ENCODE peak calls at places on chromosomes 12 and 14, in seven cellular contexts. W is H1; L is tibial artery; A is transverse colon; J is fibroblast of lung; Y is CD4-positive, alpha-beta memory T cell; R is ascending aorta. Q is an unnamed sample.
A peak's percentile ranks its signal among the peaks of the same experiment; 100 is the strongest.

GRCh38 chr12:12392428-12392827 is 35.5 kb downstream of the BORCS5 start:
- DNase-seq in W (no peak), R (no peak), A (no peak), Y (no peak), J (no peak), L (no peak), Q (no peak)

GRCh38 chr12:48618541-48618940 is 48.7 kb upstream of the LALBA start:
- DNase-seq in W (peak; percentile 47), J (peak; percentile 54), Y (peak; percentile 75), A (peak; percentile 74), R (peak; percentile 78), L (peak; percentile 55), Q (peak; percentile 43)

GRCh38 chr12:131639270-131639940 is 71.5 kb upstream of the SFSWAP start:
- DNase-seq in Y (no peak), R (no peak), A (no peak), W (no peak), J (no peak), L (no peak), Q (no peak)

GRCh38 chr12:16030729-16031128 is 119.6 kb downstream of the DERA start:
- DNase-seq in A (no peak), W (no peak), L (no peak), J (no peak), Y (no peak), R (no peak), Q (no peak)

GRCh38 chr14:105165761-105166485 is 2.7 kb downstream of the JAG2 start:
- DNase-seq in R (no peak), L (no peak), Y (no peak), A (no peak), W (no peak), J (no peak), Q (no peak)

GRCh38 chr14:53411110-53411509 is 258.0 kb upstream of the DDHD1 start:
- DNase-seq in J (peak; percentile 94), L (no peak), R (no peak), Y (no peak), W (no peak), A (no peak), Q (no peak)

GRCh38 chr12:76303365-76303764 is 44.9 kb downstream of the BBS10 start:
- DNase-seq in L (no peak), J (no peak), A (no peak), R (no peak), Y (no peak), W (no peak), Q (no peak)

GRCh38 chr12:63416788-63417187 is 251.5 kb downstream of the DPY19L2 start:
- DNase-seq in W (no peak), A (no peak), J (no peak), L (no peak), Y (no peak), R (no peak), Q (no peak)

GRCh38 chr12:104677441-104678089 is 220.8 kb downstream of the CHST11 start:
- DNase-seq in R (no peak), A (no peak), L (no peak), Y (no peak), J (no peak), W (no peak), Q (no peak)

GRCh38 chr14:95197498-95198010 is 40.2 kb upstream of the DICER1 start:
- DNase-seq in J (no peak), Y (no peak), A (no peak), R (no peak), L (no peak), W (no peak), Q (no peak)

GRCh38 chr12:52074006-52074405 is 4.2 kb downstream of the ATG101 start:
- DNase-seq in J (no peak), Y (no peak), A (no peak), L (no peak), R (no peak), W (no peak), Q (no peak)

GRCh38 chr12:130218682-130219081 is 56.4 kb downstream of the FZD10 start:
- DNase-seq in W (no peak), J (no peak), A (no peak), L (no peak), R (no peak), Y (no peak), Q (no peak)
- H3K9me3 ChIP-seq in W (no peaks in the 10 kb centered on the region), J (no peaks in the 10 kb centered on the region), A (no peaks in the 10 kb centered on the region), L (no peaks in the 10 kb centered on the region), R (no peaks in the 10 kb centered on the region), Y (no peaks in the 10 kb centered on the region), Q (no peaks in the 10 kb centered on the region)

GRCh38 chr12:74957231-74957630 is 252.4 kb downstream of the KCNC2 start:
- DNase-seq in R (no peak), J (no peak), L (no peak), W (no peak), A (no peak), Y (no peak), Q (no peak)
- H3K9me3 ChIP-seq in R (peaks cover 7% of the 10 kb centered on the region), J (no peaks in the 10 kb centered on the region), L (peaks cover 8% of the 10 kb centered on the region), W (no peaks in the 10 kb centered on the region), A (peaks cover 8% of the 10 kb centered on the region), Y (no peaks in the 10 kb centered on the region), Q (no peaks in the 10 kb centered on the region)

DNA sequence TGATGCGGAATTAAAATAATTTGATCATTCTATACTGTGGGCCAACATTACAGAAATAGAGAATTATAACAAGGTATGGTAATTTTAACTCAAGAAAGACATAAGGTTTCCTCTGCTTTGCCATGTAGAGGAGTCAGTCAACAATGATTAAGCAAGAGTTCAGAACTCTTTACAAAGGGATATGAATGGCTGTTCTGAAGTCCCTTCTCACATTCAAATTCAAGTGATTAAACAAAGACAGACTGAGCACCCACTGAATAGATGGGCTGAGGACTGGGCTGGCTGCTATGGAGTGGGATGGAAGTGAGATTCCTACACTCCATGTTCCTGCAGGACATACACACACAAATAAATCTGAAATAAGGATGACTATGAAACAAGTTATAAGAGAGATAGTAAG is 199.0 kb upstream of the GRIP1 start:
- DNase-seq in R (no peak), A (no peak), L (no peak), Y (no peak), J (no peak), W (peak; percentile 1), Q (no peak)
- H3K9me3 ChIP-seq in R (no peaks in the 10 kb centered on the region), A (no peaks in the 10 kb centered on the region), L (no peaks in the 10 kb centered on the region), Y (no peaks in the 10 kb centered on the region), J (no peaks in the 10 kb centered on the region), W (no peaks in the 10 kb centered on the region), Q (no peaks in the 10 kb centered on the region)

GRCh38 chr14:106509795-106510194 is 983.4 kb downstream of the TMEM121 start:
- DNase-seq in L (no peak), A (no peak), Y (no peak), W (no peak), J (no peak), R (no peak), Q (no peak)
- H3K9me3 ChIP-seq in L (no peaks in the 10 kb centered on the region), A (no peaks in the 10 kb centered on the region), Y (no peaks in the 10 kb centered on the region), W (peaks cover 97% of the 10 kb centered on the region), J (no peaks in the 10 kb centered on the region), R (no peaks in the 10 kb centered on the region), Q (no peaks in the 10 kb centered on the region)

DNA sequence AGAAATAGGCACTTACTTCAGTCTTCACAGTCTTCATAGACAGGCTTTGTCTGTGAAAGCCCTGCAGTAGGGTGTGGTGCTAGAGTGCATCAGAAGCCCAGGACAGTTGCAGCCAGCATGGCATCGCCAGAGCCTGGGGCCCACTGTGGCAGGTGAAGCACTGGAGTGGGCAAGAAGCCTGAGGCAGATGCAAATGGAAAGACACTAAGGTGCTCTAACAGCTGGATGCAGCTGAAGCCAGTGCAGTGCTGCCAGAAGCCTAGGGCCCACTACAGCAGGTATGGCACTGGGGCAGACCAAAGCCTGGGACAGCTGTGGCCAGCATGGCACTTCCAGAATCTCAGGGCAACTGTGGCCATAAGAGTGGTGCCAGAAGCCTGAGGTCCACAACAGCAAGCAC is 358.6 kb downstream of the SYT1 start:
- DNase-seq in A (no peak), W (no peak), R (no peak), J (no peak), Y (no peak), L (no peak), Q (no peak)
- H3K9me3 ChIP-seq in A (peaks cover 3% of the 10 kb centered on the region), W (no peaks in the 10 kb centered on the region), R (peaks cover 12% of the 10 kb centered on the region), J (no peaks in the 10 kb centered on the region), Y (no peaks in the 10 kb centered on the region), L (peaks cover 17% of the 10 kb centered on the region), Q (no peaks in the 10 kb centered on the region)

Q was measured in T-helper 17 cell.